ENCODE peak calls at places on chromosomes 3 and 15, in five cellular contexts. One of them, this sample, is unnamed.
A peak's percentile ranks its signal among the peaks of the same experiment; 100 is the strongest.

GRCh38 chr3:131353946-131354345 is 27.6 kb upstream of the NUDT16 start:
- DNase-seq in H9: no peak
- DNase-seq in mesenchymal stem cell: no peak
- DNase-seq in neuronal stem cell: no peak
- DNase-seq in H1: no peak
- DNase-seq in this sample: no peak

GRCh38 chr3:36852071-36852470 is 87.7 kb upstream of the DCLK3 start:
- DNase-seq in H9: no peak
- DNase-seq in mesenchymal stem cell: no peak
- DNase-seq in H1: no peak
- DNase-seq in neuronal stem cell: no peak
- DNase-seq in this sample: no peak

GRCh38 chr3:47824541-47825473 is 21.9 kb downstream of the DHX30 start:
- DNase-seq in H9: peak; percentile 90
- DNase-seq in H1: no peak
- DNase-seq in neuronal stem cell: peak; percentile 80
- DNase-seq in mesenchymal stem cell: peak; percentile 85
- DNase-seq in this sample: peak; percentile 83

GRCh38 chr3:88307666-88308065 is 157.9 kb downstream of the C3orf38 start:
- DNase-seq in neuronal stem cell: peak; percentile 1
- DNase-seq in H1: peak; percentile 9
- DNase-seq in mesenchymal stem cell: no peak
- DNase-seq in H9: peak; percentile 70
- DNase-seq in this sample: no peak

GRCh38 chr15:62920569-62921502 is 121.7 kb upstream of the TPM1 start:
- DNase-seq in H1: no peak
- DNase-seq in H9: no peak
- DNase-seq in mesenchymal stem cell: peak; percentile 50
- DNase-seq in neuronal stem cell: no peak
- DNase-seq in this sample: peak; percentile 63

GRCh38 chr3:27533718-27534578 is 49.8 kb upstream of the SLC4A7 start:
- DNase-seq in neuronal stem cell: no peak
- DNase-seq in H9: peak; percentile 95
- DNase-seq in mesenchymal stem cell: peak; percentile 98
- DNase-seq in H1: peak; percentile 88
- DNase-seq in this sample: peak; percentile 99

GRCh38 chr3:3107858-3108257 is 2.3 kb downstream of the IL5RA start:
- DNase-seq in H1: no peak
- DNase-seq in neuronal stem cell: no peak
- DNase-seq in mesenchymal stem cell: no peak
- DNase-seq in H9: no peak
- DNase-seq in this sample: no peak

GRCh38 chr15:70741107-70741511 is 22.2 kb downstream of the UACA start:
- DNase-seq in mesenchymal stem cell: peak; percentile 88
- DNase-seq in neuronal stem cell: no peak
- DNase-seq in H9: no peak
- DNase-seq in H1: no peak
- DNase-seq in this sample: peak; percentile 90

GRCh38 chr15:34942363-34942762 is 27.2 kb downstream of the AQR start:
- DNase-seq in H1: no peak
- DNase-seq in mesenchymal stem cell: no peak
- DNase-seq in H9: no peak
- DNase-seq in neuronal stem cell: no peak
- DNase-seq in this sample: peak; percentile 84

GRCh38 chr3:6861331-6861988 is 545 bp downstream of the GRM7 start:
- DNase-seq in mesenchymal stem cell: no peak
- DNase-seq in H9: peak; percentile 56
- DNase-seq in neuronal stem cell: peak; percentile 45
- DNase-seq in H1: no peak
- DNase-seq in this sample: no peak

GRCh38 chr15:70518201-70519003 is 245.0 kb downstream of the UACA start:
- DNase-seq in neuronal stem cell: no peak
- DNase-seq in H9: no peak
- DNase-seq in mesenchymal stem cell: no peak
- DNase-seq in H1: no peak
- DNase-seq in this sample: no peak

GRCh38 chr3:186614597-186615483 is 2.0 kb downstream of the AHSG start:
- DNase-seq in H9: peak; percentile 85
- DNase-seq in neuronal stem cell: peak; percentile 86
- DNase-seq in H1: peak; percentile 75
- DNase-seq in mesenchymal stem cell: peak; percentile 65
- DNase-seq in this sample: peak; percentile 66

GRCh38 chr3:153145454-153145853 is 16.6 kb upstream of the RAP2B start:
- DNase-seq in neuronal stem cell: no peak
- DNase-seq in mesenchymal stem cell: no peak
- DNase-seq in H9: no peak
- DNase-seq in H1: no peak
- DNase-seq in this sample: no peak

GRCh38 chr3:115833074-115833473 is 209.8 kb downstream of the GAP43 start:
- DNase-seq in neuronal stem cell: no peak
- DNase-seq in H1: no peak
- DNase-seq in H9: no peak
- DNase-seq in mesenchymal stem cell: no peak
- DNase-seq in this sample: no peak

GRCh38 chr3:51813539-51813938 is 34.5 kb upstream of the IQCF6 start:
- DNase-seq in H9: no peak
- DNase-seq in mesenchymal stem cell: no peak
- DNase-seq in H1: no peak
- DNase-seq in neuronal stem cell: no peak
- DNase-seq in this sample: no peak

GRCh38 chr15:31296304-31297220 is 30.1 kb upstream of the KLF13 start:
- DNase-seq in mesenchymal stem cell: no peak
- DNase-seq in H9: peak; percentile 33
- DNase-seq in neuronal stem cell: no peak
- DNase-seq in H1: no peak
- DNase-seq in this sample: no peak

GRCh38 chr3:98026425-98027083 is 8.6 kb downstream of the GABRR3 start:
- DNase-seq in H9: no peak
- DNase-seq in H1: no peak
- DNase-seq in mesenchymal stem cell: no peak
- DNase-seq in neuronal stem cell: no peak
- DNase-seq in this sample: no peak

GRCh38 chr3:15372918-15373317 is 40.5 kb upstream of the SH3BP5 start:
- DNase-seq in H1: no peak
- DNase-seq in mesenchymal stem cell: no peak
- DNase-seq in H9: no peak
- DNase-seq in neuronal stem cell: no peak
- DNase-seq in this sample: no peak
- H3K23ac ChIP-seq in H1: no peak overlapping the region
- H3K23ac ChIP-seq in mesenchymal stem cell: no peak overlapping the region
- H3K23ac ChIP-seq in H9: no peak overlapping the region
- H3K23ac ChIP-seq in neuronal stem cell: no peak overlapping the region
- H3K23ac ChIP-seq in this sample: no peak overlapping the region

GRCh38 chr15:75347222-75348033 is 589 bp downstream of the NEIL1 start:
- DNase-seq in H1: no peak
- DNase-seq in neuronal stem cell: no peak
- DNase-seq in mesenchymal stem cell: peak; percentile 24
- DNase-seq in H9: peak; percentile 65
- DNase-seq in this sample: no peak
- H3K23ac ChIP-seq in H1: no peak overlapping the region
- H3K23ac ChIP-seq in neuronal stem cell: peak overlapping the region; percentile 15
- H3K23ac ChIP-seq in mesenchymal stem cell: no peak overlapping the region
- H3K23ac ChIP-seq in H9: no peak overlapping the region
- H3K23ac ChIP-seq in this sample: peak overlapping the region; percentile 66

GRCh38 chr3:71581981-71582611 is 1.4 kb downstream of the FOXP1 start:
- DNase-seq in H9: peak; percentile 69
- DNase-seq in H1: no peak
- DNase-seq in neuronal stem cell: peak; percentile 67
- DNase-seq in mesenchymal stem cell: peak; percentile 46
- DNase-seq in this sample: no peak
- H3K23ac ChIP-seq in H9: no peak overlapping the region
- H3K23ac ChIP-seq in H1: no peak overlapping the region
- H3K23ac ChIP-seq in neuronal stem cell: peak overlapping the region; percentile 80
- H3K23ac ChIP-seq in mesenchymal stem cell: no peak overlapping the region
- H3K23ac ChIP-seq in this sample: peak overlapping the region; percentile 94

DNA sequence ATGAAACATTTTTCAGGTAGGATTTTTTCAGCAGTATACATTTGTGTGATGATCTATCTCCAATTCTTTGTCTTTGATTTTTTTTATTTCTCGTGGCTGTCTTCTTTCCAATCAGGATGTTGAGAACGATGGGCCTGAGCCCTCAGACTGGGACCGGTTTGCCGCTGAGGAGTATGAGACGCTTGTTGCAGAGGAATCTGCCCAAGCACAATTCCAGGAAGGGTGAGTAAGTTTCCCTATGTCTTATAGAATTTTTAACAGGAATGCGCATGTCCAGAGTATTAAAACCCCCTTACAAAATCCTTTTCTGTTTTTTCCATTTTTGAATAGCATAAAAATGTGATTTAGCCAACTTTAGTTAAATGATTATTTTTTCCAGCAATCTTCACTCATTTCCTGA is 90.0 kb downstream of the MSL2 start:
- DNase-seq in mesenchymal stem cell: no peak
- DNase-seq in H1: no peak
- DNase-seq in H9: no peak
- DNase-seq in neuronal stem cell: no peak
- DNase-seq in this sample: no peak
- H3K23ac ChIP-seq in mesenchymal stem cell: no peak overlapping the region
- H3K23ac ChIP-seq in H1: no peak overlapping the region
- H3K23ac ChIP-seq in H9: no peak overlapping the region
- H3K23ac ChIP-seq in neuronal stem cell: no peak overlapping the region
- H3K23ac ChIP-seq in this sample: no peak overlapping the region

GRCh38 chr15:58987036-58987435 is 427 bp upstream of the RNF111 start:
- DNase-seq in mesenchymal stem cell: peak; percentile 53
- DNase-seq in neuronal stem cell: no peak
- DNase-seq in H9: no peak
- DNase-seq in H1: no peak
- DNase-seq in this sample: peak; percentile 57

GRCh38 chr15:58988011-58988785 is 735 bp downstream of the RNF111 start:
- DNase-seq in H9: peak; percentile 67
- DNase-seq in H1: peak; percentile 19
- DNase-seq in neuronal stem cell: peak; percentile 68
- DNase-seq in mesenchymal stem cell: peak; percentile 55
- DNase-seq in this sample: peak; percentile 28

GRCh38 chr15:58985443-58985842 is 2.0 kb upstream of the RNF111 start:
- DNase-seq in H1: no peak
- DNase-seq in neuronal stem cell: no peak
- DNase-seq in mesenchymal stem cell: no peak
- DNase-seq in H9: peak; percentile 45
- DNase-seq in this sample: peak; percentile 19

GRCh38 chr15:58981808-58982475 is 5.5 kb upstream of the RNF111 start:
- DNase-seq in H9: no peak
- DNase-seq in neuronal stem cell: no peak
- DNase-seq in mesenchymal stem cell: peak; percentile 20
- DNase-seq in H1: no peak
- DNase-seq in this sample: no peak

DNA sequence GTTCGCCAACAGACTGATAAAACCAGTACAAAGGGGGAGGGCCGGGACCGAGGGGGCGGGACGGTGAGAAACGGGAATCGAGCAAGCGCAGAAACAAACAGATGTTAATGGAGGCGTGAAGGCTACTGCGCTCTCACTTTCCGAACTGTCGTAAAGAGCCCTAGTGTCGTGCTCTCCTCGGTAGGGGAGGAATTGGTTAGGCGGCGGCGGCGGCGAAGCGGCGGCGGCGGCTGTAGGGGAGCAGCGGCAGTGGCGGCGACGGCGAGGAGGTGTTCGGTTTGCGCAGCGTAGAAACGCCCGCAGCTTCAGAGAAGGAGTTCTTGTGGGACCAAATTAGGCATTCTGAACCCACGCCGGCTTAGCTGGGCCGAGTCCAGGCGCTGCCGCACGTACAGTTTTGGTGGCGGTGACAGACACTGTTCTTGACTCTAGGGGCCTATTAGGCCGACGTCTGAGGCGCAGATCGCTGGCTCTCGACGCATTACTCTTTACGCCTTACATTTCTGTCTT is at the start of gene RNF111:
- DNase-seq in neuronal stem cell: peak; percentile 91
- DNase-seq in H9: peak; percentile 93
- DNase-seq in mesenchymal stem cell: peak; percentile 99
- DNase-seq in H1: peak; percentile 46
- DNase-seq in this sample: peak; percentile 97
- H3K23ac ChIP-seq in neuronal stem cell: peak within 1 kb of the TSS; percentile 98
- H3K23ac ChIP-seq in H9: no peak within 1 kb of the TSS
- H3K23ac ChIP-seq in mesenchymal stem cell: no peak within 1 kb of the TSS
- H3K23ac ChIP-seq in H1: no peak within 1 kb of the TSS
- H3K23ac ChIP-seq in this sample: peak within 1 kb of the TSS; percentile 94

GRCh38 chr15:20272422-20273184 is 269.0 kb downstream of the GOLGA6L6 start:
- DNase-seq in H9: no peak
- DNase-seq in neuronal stem cell: no peak
- DNase-seq in mesenchymal stem cell: no peak
- DNase-seq in H1: no peak
- DNase-seq in this sample: no peak
- H3K23ac ChIP-seq in H9: no peak overlapping the region
- H3K23ac ChIP-seq in neuronal stem cell: peak overlapping the region; percentile 85
- H3K23ac ChIP-seq in mesenchymal stem cell: no peak overlapping the region
- H3K23ac ChIP-seq in H1: no peak overlapping the region
- H3K23ac ChIP-seq in this sample: no peak overlapping the region

DNA sequence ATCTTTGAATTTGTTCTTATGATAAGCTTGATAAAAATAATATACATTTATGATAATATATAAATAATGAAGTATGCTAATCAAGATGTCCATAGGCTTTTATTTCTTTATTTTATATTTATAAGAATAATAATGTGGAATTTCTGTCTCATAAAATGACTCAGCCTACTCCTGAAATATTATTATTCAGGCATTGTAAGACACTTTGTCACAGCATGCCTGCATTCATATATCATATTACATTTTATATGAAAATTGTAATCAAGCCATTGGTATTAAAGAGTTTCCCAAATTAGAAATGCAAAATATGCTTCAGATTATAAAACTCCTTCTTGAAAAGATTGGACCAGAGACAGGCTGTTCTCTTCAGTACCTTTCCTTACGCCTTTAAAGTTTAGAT is 1303.7 kb upstream of the CADM2 start:
- DNase-seq in H1: no peak
- DNase-seq in mesenchymal stem cell: no peak
- DNase-seq in neuronal stem cell: no peak
- DNase-seq in H9: no peak
- DNase-seq in this sample: no peak
- H3K23ac ChIP-seq in H1: no peak overlapping the region
- H3K23ac ChIP-seq in mesenchymal stem cell: no peak overlapping the region
- H3K23ac ChIP-seq in neuronal stem cell: no peak overlapping the region
- H3K23ac ChIP-seq in H9: no peak overlapping the region
- H3K23ac ChIP-seq in this sample: no peak overlapping the region

This sample was measured in IMR-90.